ENCODE peak calls at places on chromosomes 3 and 15, in six cellular contexts. One of them, this sample, is unnamed.

GRCh38 chr3:17057316-17057715 is 172.6 kb downstream of the PLCL2 start:
- DNase-seq in activated CD4-positive, alpha-beta T cell treated with anti-CD3 and anti-CD28 coated beads, Interleukin-2, amount 50 U/mL, for 1 hour: no peak
- DNase-seq in stimulated activated CD4-positive, alpha-beta T cell treated with anti-CD3 and anti-CD28 coated beads, Interleukin-15, amount 100 ng/mL, for 48 hours: no peak
- DNase-seq in NCI-H510A treated with DMSO at 0.1 percent for 48 hours: peak; percentile 9
- DNase-seq in GM13976: no peak
- DNase-seq in neural progenitor cell: no peak
- DNase-seq in this sample: no peak

GRCh38 chr15:24039683-24040082 is 352.6 kb upstream of the NDN start:
- DNase-seq in activated CD4-positive, alpha-beta T cell treated with anti-CD3 and anti-CD28 coated beads, Interleukin-2, amount 50 U/mL, for 1 hour: no peak
- DNase-seq in stimulated activated CD4-positive, alpha-beta T cell treated with anti-CD3 and anti-CD28 coated beads, Interleukin-15, amount 100 ng/mL, for 48 hours: no peak
- DNase-seq in NCI-H510A treated with DMSO at 0.1 percent for 48 hours: no peak
- DNase-seq in GM13976: no peak
- DNase-seq in neural progenitor cell: no peak
- DNase-seq in this sample: no peak

GRCh38 chr15:23687143-23687470 is at the start of gene NDN:
- DNase-seq in activated CD4-positive, alpha-beta T cell treated with anti-CD3 and anti-CD28 coated beads, Interleukin-2, amount 50 U/mL, for 1 hour: no peak
- DNase-seq in stimulated activated CD4-positive, alpha-beta T cell treated with anti-CD3 and anti-CD28 coated beads, Interleukin-15, amount 100 ng/mL, for 48 hours: no peak
- DNase-seq in NCI-H510A treated with DMSO at 0.1 percent for 48 hours: no peak
- DNase-seq in GM13976: no peak
- DNase-seq in neural progenitor cell: peak; percentile 86
- DNase-seq in this sample: no peak

GRCh38 chr3:55562672-55563071 is 75.6 kb upstream of the WNT5A start:
- DNase-seq in activated CD4-positive, alpha-beta T cell treated with anti-CD3 and anti-CD28 coated beads, Interleukin-2, amount 50 U/mL, for 1 hour: no peak
- DNase-seq in stimulated activated CD4-positive, alpha-beta T cell treated with anti-CD3 and anti-CD28 coated beads, Interleukin-15, amount 100 ng/mL, for 48 hours: no peak
- DNase-seq in NCI-H510A treated with DMSO at 0.1 percent for 48 hours: no peak
- DNase-seq in GM13976: no peak
- DNase-seq in neural progenitor cell: no peak
- DNase-seq in this sample: no peak

GRCh38 chr15:84633311-84634227 is 20.5 kb downstream of the WDR73 start:
- DNase-seq in activated CD4-positive, alpha-beta T cell treated with anti-CD3 and anti-CD28 coated beads, Interleukin-2, amount 50 U/mL, for 1 hour: peak; percentile 59
- DNase-seq in stimulated activated CD4-positive, alpha-beta T cell treated with anti-CD3 and anti-CD28 coated beads, Interleukin-15, amount 100 ng/mL, for 48 hours: peak; percentile 65
- DNase-seq in NCI-H510A treated with DMSO at 0.1 percent for 48 hours: peak; percentile 35
- DNase-seq in GM13976: peak; percentile 64
- DNase-seq in neural progenitor cell: peak; percentile 79
- DNase-seq in this sample: peak; percentile 35

GRCh38 chr15:68608206-68608843 is 29.5 kb downstream of the CORO2B start:
- DNase-seq in activated CD4-positive, alpha-beta T cell treated with anti-CD3 and anti-CD28 coated beads, Interleukin-2, amount 50 U/mL, for 1 hour: no peak
- DNase-seq in stimulated activated CD4-positive, alpha-beta T cell treated with anti-CD3 and anti-CD28 coated beads, Interleukin-15, amount 100 ng/mL, for 48 hours: no peak
- DNase-seq in NCI-H510A treated with DMSO at 0.1 percent for 48 hours: no peak
- DNase-seq in GM13976: no peak
- DNase-seq in neural progenitor cell: peak; percentile 42
- DNase-seq in this sample: no peak

GRCh38 chr15:34147371-34148140 is 45.7 kb downstream of the PGBD4 start:
- DNase-seq in activated CD4-positive, alpha-beta T cell treated with anti-CD3 and anti-CD28 coated beads, Interleukin-2, amount 50 U/mL, for 1 hour: no peak
- DNase-seq in stimulated activated CD4-positive, alpha-beta T cell treated with anti-CD3 and anti-CD28 coated beads, Interleukin-15, amount 100 ng/mL, for 48 hours: no peak
- DNase-seq in NCI-H510A treated with DMSO at 0.1 percent for 48 hours: no peak
- DNase-seq in GM13976: no peak
- DNase-seq in neural progenitor cell: no peak
- DNase-seq in this sample: no peak

GRCh38 chr3:54830658-54831057 is 97.2 kb downstream of the LRTM1 start:
- DNase-seq in activated CD4-positive, alpha-beta T cell treated with anti-CD3 and anti-CD28 coated beads, Interleukin-2, amount 50 U/mL, for 1 hour: no peak
- DNase-seq in stimulated activated CD4-positive, alpha-beta T cell treated with anti-CD3 and anti-CD28 coated beads, Interleukin-15, amount 100 ng/mL, for 48 hours: no peak
- DNase-seq in NCI-H510A treated with DMSO at 0.1 percent for 48 hours: no peak
- DNase-seq in GM13976: peak; percentile 35
- DNase-seq in neural progenitor cell: peak; percentile 51
- DNase-seq in this sample: no peak

GRCh38 chr3:36597422-36597821 is 166.9 kb downstream of the DCLK3 start:
- DNase-seq in activated CD4-positive, alpha-beta T cell treated with anti-CD3 and anti-CD28 coated beads, Interleukin-2, amount 50 U/mL, for 1 hour: no peak
- DNase-seq in stimulated activated CD4-positive, alpha-beta T cell treated with anti-CD3 and anti-CD28 coated beads, Interleukin-15, amount 100 ng/mL, for 48 hours: no peak
- DNase-seq in NCI-H510A treated with DMSO at 0.1 percent for 48 hours: no peak
- DNase-seq in GM13976: no peak
- DNase-seq in neural progenitor cell: peak; percentile 17
- DNase-seq in this sample: no peak

GRCh38 chr3:168878655-168879054 is 782.9 kb upstream of the GOLIM4 start:
- DNase-seq in activated CD4-positive, alpha-beta T cell treated with anti-CD3 and anti-CD28 coated beads, Interleukin-2, amount 50 U/mL, for 1 hour: no peak
- DNase-seq in stimulated activated CD4-positive, alpha-beta T cell treated with anti-CD3 and anti-CD28 coated beads, Interleukin-15, amount 100 ng/mL, for 48 hours: no peak
- DNase-seq in NCI-H510A treated with DMSO at 0.1 percent for 48 hours: no peak
- DNase-seq in GM13976: no peak
- DNase-seq in neural progenitor cell: no peak
- DNase-seq in this sample: no peak

GRCh38 chr15:37094542-37095196 is 5.7 kb downstream of the MEIS2 start:
- DNase-seq in activated CD4-positive, alpha-beta T cell treated with anti-CD3 and anti-CD28 coated beads, Interleukin-2, amount 50 U/mL, for 1 hour: no peak
- DNase-seq in stimulated activated CD4-positive, alpha-beta T cell treated with anti-CD3 and anti-CD28 coated beads, Interleukin-15, amount 100 ng/mL, for 48 hours: no peak
- DNase-seq in NCI-H510A treated with DMSO at 0.1 percent for 48 hours: no peak
- DNase-seq in GM13976: no peak
- DNase-seq in neural progenitor cell: no peak
- DNase-seq in this sample: no peak

GRCh38 chr3:20225769-20226168 is 39.8 kb upstream of the SGO1 start:
- DNase-seq in activated CD4-positive, alpha-beta T cell treated with anti-CD3 and anti-CD28 coated beads, Interleukin-2, amount 50 U/mL, for 1 hour: no peak
- DNase-seq in stimulated activated CD4-positive, alpha-beta T cell treated with anti-CD3 and anti-CD28 coated beads, Interleukin-15, amount 100 ng/mL, for 48 hours: no peak
- DNase-seq in NCI-H510A treated with DMSO at 0.1 percent for 48 hours: no peak
- DNase-seq in GM13976: no peak
- DNase-seq in neural progenitor cell: peak; percentile 75
- DNase-seq in this sample: no peak

GRCh38 chr15:31399544-31400171 is 73.0 kb downstream of the KLF13 start:
- DNase-seq in activated CD4-positive, alpha-beta T cell treated with anti-CD3 and anti-CD28 coated beads, Interleukin-2, amount 50 U/mL, for 1 hour: no peak
- DNase-seq in stimulated activated CD4-positive, alpha-beta T cell treated with anti-CD3 and anti-CD28 coated beads, Interleukin-15, amount 100 ng/mL, for 48 hours: no peak
- DNase-seq in NCI-H510A treated with DMSO at 0.1 percent for 48 hours: no peak
- DNase-seq in GM13976: peak; percentile 38
- DNase-seq in neural progenitor cell: no peak
- DNase-seq in this sample: no peak

GRCh38 chr3:82802501-82802900 is 1041.1 kb upstream of the GBE1 start:
- DNase-seq in activated CD4-positive, alpha-beta T cell treated with anti-CD3 and anti-CD28 coated beads, Interleukin-2, amount 50 U/mL, for 1 hour: no peak
- DNase-seq in stimulated activated CD4-positive, alpha-beta T cell treated with anti-CD3 and anti-CD28 coated beads, Interleukin-15, amount 100 ng/mL, for 48 hours: no peak
- DNase-seq in NCI-H510A treated with DMSO at 0.1 percent for 48 hours: no peak
- DNase-seq in GM13976: no peak
- DNase-seq in neural progenitor cell: no peak
- DNase-seq in this sample: no peak

GRCh38 chr15:80049046-80049445 is 10.4 kb upstream of the ZFAND6 start:
- DNase-seq in activated CD4-positive, alpha-beta T cell treated with anti-CD3 and anti-CD28 coated beads, Interleukin-2, amount 50 U/mL, for 1 hour: no peak
- DNase-seq in stimulated activated CD4-positive, alpha-beta T cell treated with anti-CD3 and anti-CD28 coated beads, Interleukin-15, amount 100 ng/mL, for 48 hours: no peak
- DNase-seq in NCI-H510A treated with DMSO at 0.1 percent for 48 hours: no peak
- DNase-seq in GM13976: no peak
- DNase-seq in neural progenitor cell: no peak
- DNase-seq in this sample: no peak

GRCh38 chr15:90085565-90085964 is 16.7 kb downstream of the IDH2 start:
- DNase-seq in activated CD4-positive, alpha-beta T cell treated with anti-CD3 and anti-CD28 coated beads, Interleukin-2, amount 50 U/mL, for 1 hour: no peak
- DNase-seq in stimulated activated CD4-positive, alpha-beta T cell treated with anti-CD3 and anti-CD28 coated beads, Interleukin-15, amount 100 ng/mL, for 48 hours: no peak
- DNase-seq in NCI-H510A treated with DMSO at 0.1 percent for 48 hours: no peak
- DNase-seq in GM13976: no peak
- DNase-seq in neural progenitor cell: no peak
- DNase-seq in this sample: no peak

GRCh38 chr3:64853456-64853855 is 165.7 kb upstream of the ADAMTS9 start:
- DNase-seq in activated CD4-positive, alpha-beta T cell treated with anti-CD3 and anti-CD28 coated beads, Interleukin-2, amount 50 U/mL, for 1 hour: no peak
- DNase-seq in stimulated activated CD4-positive, alpha-beta T cell treated with anti-CD3 and anti-CD28 coated beads, Interleukin-15, amount 100 ng/mL, for 48 hours: no peak
- DNase-seq in NCI-H510A treated with DMSO at 0.1 percent for 48 hours: no peak
- DNase-seq in GM13976: no peak
- DNase-seq in neural progenitor cell: no peak
- DNase-seq in this sample: no peak

GRCh38 chr3:36843065-36844051 is 79.0 kb upstream of the DCLK3 start:
- DNase-seq in activated CD4-positive, alpha-beta T cell treated with anti-CD3 and anti-CD28 coated beads, Interleukin-2, amount 50 U/mL, for 1 hour: peak; percentile 45
- DNase-seq in stimulated activated CD4-positive, alpha-beta T cell treated with anti-CD3 and anti-CD28 coated beads, Interleukin-15, amount 100 ng/mL, for 48 hours: peak; percentile 58
- DNase-seq in NCI-H510A treated with DMSO at 0.1 percent for 48 hours: no peak
- DNase-seq in GM13976: peak; percentile 41
- DNase-seq in neural progenitor cell: peak; percentile 65
- DNase-seq in this sample: no peak

GRCh38 chr3:89059201-89059600 is 48.2 kb upstream of the EPHA3 start:
- DNase-seq in activated CD4-positive, alpha-beta T cell treated with anti-CD3 and anti-CD28 coated beads, Interleukin-2, amount 50 U/mL, for 1 hour: no peak
- DNase-seq in stimulated activated CD4-positive, alpha-beta T cell treated with anti-CD3 and anti-CD28 coated beads, Interleukin-15, amount 100 ng/mL, for 48 hours: no peak
- DNase-seq in NCI-H510A treated with DMSO at 0.1 percent for 48 hours: no peak
- DNase-seq in GM13976: no peak
- DNase-seq in neural progenitor cell: no peak
- DNase-seq in this sample: no peak

GRCh38 chr15:78012643-78013077 is 64.9 kb downstream of the TBC1D2B start:
- DNase-seq in activated CD4-positive, alpha-beta T cell treated with anti-CD3 and anti-CD28 coated beads, Interleukin-2, amount 50 U/mL, for 1 hour: no peak
- DNase-seq in stimulated activated CD4-positive, alpha-beta T cell treated with anti-CD3 and anti-CD28 coated beads, Interleukin-15, amount 100 ng/mL, for 48 hours: no peak
- DNase-seq in NCI-H510A treated with DMSO at 0.1 percent for 48 hours: no peak
- DNase-seq in GM13976: no peak
- DNase-seq in neural progenitor cell: no peak
- DNase-seq in this sample: no peak

GRCh38 chr3:138786788-138787276 is 47.9 kb downstream of the PIK3CB start:
- DNase-seq in activated CD4-positive, alpha-beta T cell treated with anti-CD3 and anti-CD28 coated beads, Interleukin-2, amount 50 U/mL, for 1 hour: no peak
- DNase-seq in stimulated activated CD4-positive, alpha-beta T cell treated with anti-CD3 and anti-CD28 coated beads, Interleukin-15, amount 100 ng/mL, for 48 hours: no peak
- DNase-seq in NCI-H510A treated with DMSO at 0.1 percent for 48 hours: no peak
- DNase-seq in GM13976: peak; percentile 24
- DNase-seq in neural progenitor cell: no peak
- DNase-seq in this sample: peak; percentile 49

GRCh38 chr3:107775958-107776357 is 253.2 kb downstream of the BBX start:
- DNase-seq in activated CD4-positive, alpha-beta T cell treated with anti-CD3 and anti-CD28 coated beads, Interleukin-2, amount 50 U/mL, for 1 hour: no peak
- DNase-seq in stimulated activated CD4-positive, alpha-beta T cell treated with anti-CD3 and anti-CD28 coated beads, Interleukin-15, amount 100 ng/mL, for 48 hours: no peak
- DNase-seq in NCI-H510A treated with DMSO at 0.1 percent for 48 hours: no peak
- DNase-seq in GM13976: no peak
- DNase-seq in neural progenitor cell: no peak
- DNase-seq in this sample: no peak

GRCh38 chr15:57422113-57422754 is 45.9 kb downstream of the CGNL1 start:
- DNase-seq in activated CD4-positive, alpha-beta T cell treated with anti-CD3 and anti-CD28 coated beads, Interleukin-2, amount 50 U/mL, for 1 hour: no peak
- DNase-seq in stimulated activated CD4-positive, alpha-beta T cell treated with anti-CD3 and anti-CD28 coated beads, Interleukin-15, amount 100 ng/mL, for 48 hours: no peak
- DNase-seq in NCI-H510A treated with DMSO at 0.1 percent for 48 hours: no peak
- DNase-seq in GM13976: no peak
- DNase-seq in neural progenitor cell: no peak
- DNase-seq in this sample: no peak

GRCh38 chr3:148902173-148902791 is 37.2 kb downstream of the CPA3 start:
- DNase-seq in activated CD4-positive, alpha-beta T cell treated with anti-CD3 and anti-CD28 coated beads, Interleukin-2, amount 50 U/mL, for 1 hour: no peak
- DNase-seq in stimulated activated CD4-positive, alpha-beta T cell treated with anti-CD3 and anti-CD28 coated beads, Interleukin-15, amount 100 ng/mL, for 48 hours: no peak
- DNase-seq in NCI-H510A treated with DMSO at 0.1 percent for 48 hours: no peak
- DNase-seq in GM13976: no peak
- DNase-seq in neural progenitor cell: no peak
- DNase-seq in this sample: no peak

GRCh38 chr3:197494366-197495058 is 61.3 kb downstream of the BDH1 start:
- DNase-seq in activated CD4-positive, alpha-beta T cell treated with anti-CD3 and anti-CD28 coated beads, Interleukin-2, amount 50 U/mL, for 1 hour: no peak
- DNase-seq in stimulated activated CD4-positive, alpha-beta T cell treated with anti-CD3 and anti-CD28 coated beads, Interleukin-15, amount 100 ng/mL, for 48 hours: no peak
- DNase-seq in NCI-H510A treated with DMSO at 0.1 percent for 48 hours: peak; percentile 7
- DNase-seq in GM13976: no peak
- DNase-seq in neural progenitor cell: no peak
- DNase-seq in this sample: no peak

GRCh38 chr3:51163051-51163450 is 222.0 kb upstream of the MANF start:
- DNase-seq in activated CD4-positive, alpha-beta T cell treated with anti-CD3 and anti-CD28 coated beads, Interleukin-2, amount 50 U/mL, for 1 hour: no peak
- DNase-seq in stimulated activated CD4-positive, alpha-beta T cell treated with anti-CD3 and anti-CD28 coated beads, Interleukin-15, amount 100 ng/mL, for 48 hours: no peak
- DNase-seq in NCI-H510A treated with DMSO at 0.1 percent for 48 hours: no peak
- DNase-seq in GM13976: no peak
- DNase-seq in neural progenitor cell: peak; percentile 2
- DNase-seq in this sample: no peak

GRCh38 chr15:59976480-59976879 is 27.6 kb upstream of the FOXB1 start:
- DNase-seq in activated CD4-positive, alpha-beta T cell treated with anti-CD3 and anti-CD28 coated beads, Interleukin-2, amount 50 U/mL, for 1 hour: no peak
- DNase-seq in stimulated activated CD4-positive, alpha-beta T cell treated with anti-CD3 and anti-CD28 coated beads, Interleukin-15, amount 100 ng/mL, for 48 hours: peak; percentile 27
- DNase-seq in NCI-H510A treated with DMSO at 0.1 percent for 48 hours: peak; percentile 23
- DNase-seq in GM13976: no peak
- DNase-seq in neural progenitor cell: no peak
- DNase-seq in this sample: no peak

GRCh38 chr3:196073188-196073838 is 8.6 kb downstream of the TFRC start:
- DNase-seq in activated CD4-positive, alpha-beta T cell treated with anti-CD3 and anti-CD28 coated beads, Interleukin-2, amount 50 U/mL, for 1 hour: peak; percentile 66
- DNase-seq in stimulated activated CD4-positive, alpha-beta T cell treated with anti-CD3 and anti-CD28 coated beads, Interleukin-15, amount 100 ng/mL, for 48 hours: peak; percentile 47
- DNase-seq in NCI-H510A treated with DMSO at 0.1 percent for 48 hours: peak; percentile 58
- DNase-seq in GM13976: peak; percentile 58
- DNase-seq in neural progenitor cell: peak; percentile 78
- DNase-seq in this sample: no peak

GRCh38 chr3:70849911-70850699 is 537.7 kb upstream of the MDFIC2 start:
- DNase-seq in activated CD4-positive, alpha-beta T cell treated with anti-CD3 and anti-CD28 coated beads, Interleukin-2, amount 50 U/mL, for 1 hour: no peak
- DNase-seq in stimulated activated CD4-positive, alpha-beta T cell treated with anti-CD3 and anti-CD28 coated beads, Interleukin-15, amount 100 ng/mL, for 48 hours: no peak
- DNase-seq in NCI-H510A treated with DMSO at 0.1 percent for 48 hours: peak; percentile 1
- DNase-seq in GM13976: no peak
- DNase-seq in neural progenitor cell: no peak
- DNase-seq in this sample: no peak

GRCh38 chr3:118472586-118472985 is 562.1 kb downstream of the IGSF11 start:
- DNase-seq in activated CD4-positive, alpha-beta T cell treated with anti-CD3 and anti-CD28 coated beads, Interleukin-2, amount 50 U/mL, for 1 hour: no peak
- DNase-seq in stimulated activated CD4-positive, alpha-beta T cell treated with anti-CD3 and anti-CD28 coated beads, Interleukin-15, amount 100 ng/mL, for 48 hours: no peak
- DNase-seq in NCI-H510A treated with DMSO at 0.1 percent for 48 hours: no peak
- DNase-seq in GM13976: peak; percentile 1
- DNase-seq in neural progenitor cell: no peak
- DNase-seq in this sample: no peak

GRCh38 chr3:99753268-99753975 is 64.2 kb upstream of the CMSS1 start:
- DNase-seq in activated CD4-positive, alpha-beta T cell treated with anti-CD3 and anti-CD28 coated beads, Interleukin-2, amount 50 U/mL, for 1 hour: no peak
- DNase-seq in stimulated activated CD4-positive, alpha-beta T cell treated with anti-CD3 and anti-CD28 coated beads, Interleukin-15, amount 100 ng/mL, for 48 hours: no peak
- DNase-seq in NCI-H510A treated with DMSO at 0.1 percent for 48 hours: peak; percentile 64
- DNase-seq in GM13976: peak; percentile 18
- DNase-seq in neural progenitor cell: peak; percentile 79
- DNase-seq in this sample: peak; percentile 56

GRCh38 chr15:78702609-78703332 is 61.8 kb upstream of the CHRNB4 start:
- DNase-seq in activated CD4-positive, alpha-beta T cell treated with anti-CD3 and anti-CD28 coated beads, Interleukin-2, amount 50 U/mL, for 1 hour: no peak
- DNase-seq in stimulated activated CD4-positive, alpha-beta T cell treated with anti-CD3 and anti-CD28 coated beads, Interleukin-15, amount 100 ng/mL, for 48 hours: no peak
- DNase-seq in NCI-H510A treated with DMSO at 0.1 percent for 48 hours: no peak
- DNase-seq in GM13976: no peak
- DNase-seq in neural progenitor cell: no peak
- DNase-seq in this sample: no peak

GRCh38 chr3:53311882-53312281 is 35.5 kb downstream of the DCP1A start:
- DNase-seq in activated CD4-positive, alpha-beta T cell treated with anti-CD3 and anti-CD28 coated beads, Interleukin-2, amount 50 U/mL, for 1 hour: no peak
- DNase-seq in stimulated activated CD4-positive, alpha-beta T cell treated with anti-CD3 and anti-CD28 coated beads, Interleukin-15, amount 100 ng/mL, for 48 hours: no peak
- DNase-seq in NCI-H510A treated with DMSO at 0.1 percent for 48 hours: no peak
- DNase-seq in GM13976: no peak
- DNase-seq in neural progenitor cell: no peak
- DNase-seq in this sample: no peak

This sample was measured in AG09319.